ENCODE peak calls at places on chromosomes 6 and 20, in four cellular contexts. G is MCF 10A, T is right atrium auricular region, V is IMR-90. S is an unnamed sample.

GRCh38 chr20:20710847-20711315 is 1.6 kb downstream of the RALGAPA2 start:
- DNase-seq in G (peak), T (no peak), V (no peak), S (no peak)

GRCh38 chr20:5706797-5707196 is 43.4 kb upstream of the SHLD1 start:
- DNase-seq in G (no peak), T (no peak), V (no peak), S (no peak)

GRCh38 chr20:35215066-35215956 is 11.2 kb upstream of the MMP24 start:
- DNase-seq in G (peak), T (no peak), V (peak), S (no peak)

GRCh38 chr20:31605902-31606677 is 1.0 kb downstream of the ID1 start:
- DNase-seq in G (peak), T (no peak), V (no peak), S (no peak)

GRCh38 chr6:21874372-21874771 is 280.8 kb downstream of the SOX4 start:
- DNase-seq in G (no peak), T (no peak), V (no peak), S (no peak)

GRCh38 chr6:44074383-44075136 is 52.7 kb downstream of the MRPL14 start:
- DNase-seq in G (peak), T (peak), V (peak), S (peak)

GRCh38 chr6:135149376-135149775 is 31.7 kb upstream of the MYB start:
- DNase-seq in G (no peak), T (no peak), V (no peak), S (no peak)

GRCh38 chr20:33664762-33665144 is 2.0 kb upstream of the ACTL10 start:
- DNase-seq in G (no peak), T (no peak), V (no peak), S (no peak)

GRCh38 chr6:101534821-101535220 is 141.3 kb downstream of the GRIK2 start:
- DNase-seq in G (no peak), T (no peak), V (peak), S (no peak)

GRCh38 chr6:27495386-27496135 is 22.7 kb upstream of the ZNF184 start:
- DNase-seq in G (peak), T (no peak), V (peak), S (peak)

GRCh38 chr6:136880748-136881460 is 41.2 kb upstream of the SLC35D3 start:
- DNase-seq in G (no peak), T (no peak), V (no peak), S (no peak)

GRCh38 chr20:20603339-20603990 is 109.0 kb downstream of the RALGAPA2 start:
- DNase-seq in G (peak), T (no peak), V (no peak), S (no peak)

GRCh38 chr6:20259316-20260049 is 47.2 kb upstream of the MBOAT1 start:
- DNase-seq in G (no peak), T (no peak), V (no peak), S (no peak)

GRCh38 chr20:17228624-17229061 is 1.8 kb downstream of the PCSK2 start:
- DNase-seq in G (no peak), T (no peak), V (no peak), S (no peak)

GRCh38 chr6:148768646-148769270 is 21.9 kb downstream of the UST start:
- DNase-seq in G (no peak), T (no peak), V (no peak), S (no peak)

GRCh38 chr6:125670586-125670985 is 78.8 kb upstream of the HEY2 start:
- DNase-seq in G (no peak), T (no peak), V (no peak), S (no peak)

S was measured in fibroblast of gingiva.